ENCODE peak calls at places on chromosomes 4 and X, in nine cellular contexts. D is RWPE1; W is neural crest cell; C is choroid plexus epithelial cell; S is heart left ventricle; O is CD8-positive, alpha-beta T cell; K is activated CD8-positive, alpha-beta T cell treated with anti-CD3 and anti-CD28 coated beads for 36 hours; L is upper lobe of right lung; J is mammary epithelial cell. E is an unnamed sample.

GRCh38 chr4:124322234-124322831 is 390.2 kb downstream of the ANKRD50 start:
- DNase-seq in D (peak), W (no peak), C (peak), S (no peak), O (no peak), K (no peak), L (no peak), J (peak), E (no peak)

GRCh38 chrX:78997870-78998558 is 52.8 kb downstream of the P2RY10 start:
- DNase-seq in D (no peak), W (no peak), C (no peak), S (no peak), O (no peak), K (peak), L (no peak), J (no peak), E (no peak)

GRCh38 chr4:15736514-15737050 is 33.7 kb downstream of the BST1 start:
- DNase-seq in D (no peak), W (no peak), C (no peak), S (no peak), O (no peak), K (no peak), L (no peak), J (no peak), E (no peak)

GRCh38 chr4:87375719-87376291 is 15.2 kb downstream of the HSD17B11 start:
- DNase-seq in D (peak), W (no peak), C (peak), S (no peak), O (no peak), K (no peak), L (no peak), J (peak), E (no peak)

GRCh38 chr4:87174672-87175071 is 45.7 kb downstream of the KLHL8 start:
- DNase-seq in D (no peak), W (no peak), C (no peak), S (no peak), O (no peak), K (no peak), L (no peak), J (no peak), E (no peak)

GRCh38 chr4:138645289-138645688 is 370.3 kb upstream of the NOCT start:
- DNase-seq in D (no peak), W (no peak), C (peak), S (no peak), O (no peak), K (no peak), L (no peak), J (peak), E (no peak)

GRCh38 chr4:47814896-47815295 is 23.0 kb downstream of the CORIN start:
- DNase-seq in D (no peak), W (no peak), C (peak), S (no peak), O (no peak), K (no peak), L (no peak), J (no peak), E (no peak)

GRCh38 chrX:81120936-81121351 is 80.8 kb downstream of the HMGN5 start:
- DNase-seq in D (peak), W (peak), C (peak), S (no peak), O (no peak), K (peak), L (no peak), J (peak), E (peak)

GRCh38 chr4:155705664-155706063 is 39.0 kb downstream of the GUCY1A1 start:
- DNase-seq in D (no peak), W (no peak), C (peak), S (no peak), O (no peak), K (no peak), L (no peak), J (no peak), E (no peak)

GRCh38 chr4:132332932-132333722 is 816.0 kb upstream of the PCDH10 start:
- DNase-seq in D (no peak), W (no peak), C (peak), S (no peak), O (no peak), K (no peak), L (no peak), J (peak), E (no peak)

GRCh38 chr4:95170176-95170575 is 378.6 kb downstream of the UNC5C start:
- DNase-seq in D (no peak), W (no peak), C (no peak), S (no peak), O (no peak), K (no peak), L (no peak), J (no peak), E (no peak)

GRCh38 chr4:70833701-70834100 is 6.0 kb downstream of the GRSF1 start:
- DNase-seq in D (no peak), W (no peak), C (no peak), S (no peak), O (no peak), K (no peak), L (no peak), J (no peak), E (no peak)

GRCh38 chr4:169716677-169717076 is 41.1 kb downstream of the HPF1 start:
- DNase-seq in D (no peak), W (no peak), C (peak), S (no peak), O (no peak), K (no peak), L (no peak), J (no peak), E (no peak)

GRCh38 chrX:38006283-38006682 is at the start of gene SYTL5:
- DNase-seq in D (no peak), W (no peak), C (peak), S (no peak), O (no peak), K (no peak), L (no peak), J (peak), E (no peak)

GRCh38 chrX:147174596-147174995 is 360.1 kb upstream of the CXorf51A start:
- DNase-seq in D (no peak), W (no peak), C (no peak), S (no peak), O (no peak), K (no peak), L (no peak), J (no peak), E (no peak)

GRCh38 chrX:49844622-49845021 is 15.5 kb downstream of the PAGE4 start:
- DNase-seq in D (no peak), W (no peak), C (no peak), S (no peak), O (no peak), K (no peak), L (no peak), J (no peak), E (no peak)

GRCh38 chrX:56797966-56798711 is 69.1 kb downstream of the NBDY start:
- DNase-seq in D (no peak), W (no peak), C (peak), S (no peak), O (peak), K (peak), L (peak), J (no peak), E (no peak)

GRCh38 chr4:73701116-73701515 is 39.3 kb upstream of the CXCL8 start:
- DNase-seq in D (no peak), W (no peak), C (peak), S (no peak), O (no peak), K (no peak), L (no peak), J (peak), E (no peak)

GRCh38 chrX:91137881-91138280 is 296.8 kb upstream of the PABPC5 start:
- DNase-seq in D (no peak), W (no peak), C (no peak), S (no peak), O (no peak), K (no peak), L (no peak), J (no peak), E (no peak)

GRCh38 chrX:37926700-37927099 is 79.3 kb upstream of the DYNLT3 start:
- DNase-seq in D (peak), W (no peak), C (peak), S (no peak), O (no peak), K (no peak), L (no peak), J (no peak), E (no peak)

DNA sequence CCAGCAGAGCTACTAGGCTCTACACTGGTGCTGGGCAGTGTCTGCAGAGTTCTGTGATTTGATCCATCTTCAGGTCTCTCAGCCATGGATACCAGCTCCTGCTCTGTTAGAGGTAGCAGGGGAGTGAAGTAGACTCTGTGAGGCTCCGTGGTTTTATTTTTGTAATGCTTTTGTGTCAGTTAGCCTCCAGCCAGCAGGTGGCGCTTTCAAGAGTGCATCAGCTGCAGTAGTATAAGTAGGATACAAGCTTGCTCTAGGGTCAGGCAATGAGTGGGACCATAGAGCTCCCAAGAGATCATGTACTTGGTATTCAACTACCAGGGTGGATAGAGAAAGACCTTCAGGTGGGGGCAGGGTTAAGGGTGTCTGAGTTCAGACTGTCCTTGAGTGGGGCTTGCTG is 362.5 kb upstream of the TRAM1L1 start:
- DNase-seq in D (no peak), W (no peak), C (no peak), S (no peak), O (no peak), K (peak), L (no peak), J (no peak), E (no peak)
- TF ChIP-seq CTCF in D (peak), W (peak), C (peak), S (no peak), O (no peak), K (no peak), L (no peak), J (peak), E (no peak)

DNA sequence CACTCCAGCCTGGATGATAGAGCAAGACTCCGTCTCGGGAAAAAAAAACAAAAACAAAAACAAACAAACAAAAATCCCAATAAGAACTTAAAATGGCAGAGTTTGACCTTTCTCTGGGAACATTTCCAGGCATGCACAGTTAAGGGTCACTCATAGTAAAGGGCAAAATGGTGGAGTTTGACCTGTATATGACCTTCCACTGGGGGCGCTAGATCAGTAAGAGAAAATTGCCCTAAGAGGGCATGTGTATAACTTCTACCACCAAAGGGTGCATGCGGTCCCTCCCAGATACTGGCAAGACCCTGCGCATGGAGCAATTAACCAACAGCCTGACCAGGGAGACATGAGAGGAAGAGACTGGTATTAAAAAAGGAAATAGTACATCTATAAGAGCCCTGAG is 177.2 kb downstream of the MOSPD2 start:
- DNase-seq in D (no peak), W (no peak), C (no peak), S (no peak), O (no peak), K (no peak), L (no peak), J (no peak), E (no peak)
- TF ChIP-seq CTCF in D (no peak), W (no peak), C (no peak), S (no peak), O (no peak), K (no peak), L (no peak), J (peak), E (no peak)

GRCh38 chr4:62119195-62119594 is 919.1 kb downstream of the ADGRL3 start:
- DNase-seq in D (no peak), W (no peak), C (no peak), S (no peak), O (no peak), K (no peak), L (no peak), J (no peak), E (no peak)
- TF ChIP-seq CTCF in D (no peak), W (no peak), C (no peak), S (no peak), O (no peak), K (no peak), L (no peak), J (no peak), E (no peak)

GRCh38 chrX:154918060-154918483 is 31.9 kb downstream of the F8A1 start:
- DNase-seq in D (peak), W (peak), C (peak), S (peak), O (peak), K (peak), L (no peak), J (peak), E (no peak)
- TF ChIP-seq CTCF in D (peak), W (peak), C (peak), S (peak), O (peak), K (peak), L (peak), J (peak), E (peak)